ENCODE peak calls at places on chromosomes 3 and 15, in five cellular contexts. One of them, this sample, is unnamed.

GRCh38 chr3:118884748-118885206 is 149.9 kb downstream of the IGSF11 start:
- DNase-seq in uterus: no peak
- DNase-seq in vagina: no peak
- DNase-seq in fibroblast of pulmonary artery: peak
- DNase-seq in OCI-LY7: peak
- DNase-seq in this sample: peak

GRCh38 chr3:197365621-197366020 is 67.2 kb upstream of the DLG1 start:
- DNase-seq in uterus: no peak
- DNase-seq in vagina: no peak
- DNase-seq in fibroblast of pulmonary artery: no peak
- DNase-seq in OCI-LY7: no peak
- DNase-seq in this sample: no peak

GRCh38 chr3:46222435-46223161 is 14.5 kb upstream of the CCR1 start:
- DNase-seq in uterus: no peak
- DNase-seq in vagina: no peak
- DNase-seq in fibroblast of pulmonary artery: no peak
- DNase-seq in OCI-LY7: no peak
- DNase-seq in this sample: no peak

GRCh38 chr3:194328080-194328571 is 23.0 kb downstream of the CPN2 start:
- DNase-seq in uterus: no peak
- DNase-seq in vagina: no peak
- DNase-seq in fibroblast of pulmonary artery: peak
- DNase-seq in OCI-LY7: no peak
- DNase-seq in this sample: no peak

GRCh38 chr3:32384938-32385337 is 6.7 kb upstream of the CMTM7 start:
- DNase-seq in uterus: no peak
- DNase-seq in vagina: no peak
- DNase-seq in fibroblast of pulmonary artery: peak
- DNase-seq in OCI-LY7: no peak
- DNase-seq in this sample: no peak

GRCh38 chr3:194824676-194825075 is 139.0 kb downstream of the FAM43A start:
- DNase-seq in uterus: no peak
- DNase-seq in vagina: no peak
- DNase-seq in fibroblast of pulmonary artery: peak
- DNase-seq in OCI-LY7: no peak
- DNase-seq in this sample: no peak

GRCh38 chr3:53046171-53047170 is 598 bp upstream of the SFMBT1 start:
- DNase-seq in uterus: peak
- DNase-seq in vagina: no peak
- DNase-seq in fibroblast of pulmonary artery: peak
- DNase-seq in OCI-LY7: peak
- DNase-seq in this sample: peak

GRCh38 chr3:169744332-169745054 is 20.4 kb downstream of the TERC start:
- DNase-seq in uterus: no peak
- DNase-seq in vagina: no peak
- DNase-seq in fibroblast of pulmonary artery: peak
- DNase-seq in OCI-LY7: peak
- DNase-seq in this sample: no peak

GRCh38 chr3:101633186-101633585 is 43.7 kb downstream of the ZBTB11 start:
- DNase-seq in uterus: no peak
- DNase-seq in vagina: no peak
- DNase-seq in fibroblast of pulmonary artery: no peak
- DNase-seq in OCI-LY7: no peak
- DNase-seq in this sample: no peak

GRCh38 chr3:172305552-172305951 is 142.7 kb downstream of the GHSR start:
- DNase-seq in uterus: no peak
- DNase-seq in vagina: no peak
- DNase-seq in fibroblast of pulmonary artery: peak
- DNase-seq in OCI-LY7: no peak
- DNase-seq in this sample: no peak

GRCh38 chr3:64612082-64612860 is 75.5 kb downstream of the ADAMTS9 start:
- DNase-seq in uterus: peak
- DNase-seq in vagina: no peak
- DNase-seq in fibroblast of pulmonary artery: peak
- DNase-seq in OCI-LY7: no peak
- DNase-seq in this sample: no peak

GRCh38 chr3:87225659-87226058 is 1.4 kb upstream of the CHMP2B start:
- DNase-seq in uterus: peak
- DNase-seq in vagina: no peak
- DNase-seq in fibroblast of pulmonary artery: peak
- DNase-seq in OCI-LY7: no peak
- DNase-seq in this sample: peak

GRCh38 chr15:56892651-56893348 is 25.6 kb upstream of the TCF12 start:
- DNase-seq in uterus: no peak
- DNase-seq in vagina: no peak
- DNase-seq in fibroblast of pulmonary artery: no peak
- DNase-seq in OCI-LY7: no peak
- DNase-seq in this sample: no peak

GRCh38 chr3:185711255-185711870 is 113.5 kb downstream of the IGF2BP2 start:
- DNase-seq in uterus: no peak
- DNase-seq in vagina: no peak
- DNase-seq in fibroblast of pulmonary artery: peak
- DNase-seq in OCI-LY7: no peak
- DNase-seq in this sample: no peak

GRCh38 chr15:78061963-78062427 is 15.5 kb downstream of the TBC1D2B start:
- DNase-seq in uterus: no peak
- DNase-seq in vagina: no peak
- DNase-seq in fibroblast of pulmonary artery: peak
- DNase-seq in OCI-LY7: peak
- DNase-seq in this sample: no peak
- TF ChIP-seq CTCF in uterus: no peak
- TF ChIP-seq CTCF in vagina: no peak
- TF ChIP-seq CTCF in fibroblast of pulmonary artery: no peak
- TF ChIP-seq CTCF in OCI-LY7: no peak
- TF ChIP-seq CTCF in this sample: no peak

GRCh38 chr15:72835289-72835890 is 51.8 kb upstream of the ADPGK start:
- DNase-seq in uterus: no peak
- DNase-seq in vagina: no peak
- DNase-seq in fibroblast of pulmonary artery: peak
- DNase-seq in OCI-LY7: peak
- DNase-seq in this sample: no peak
- TF ChIP-seq CTCF in uterus: no peak
- TF ChIP-seq CTCF in vagina: no peak
- TF ChIP-seq CTCF in fibroblast of pulmonary artery: peak
- TF ChIP-seq CTCF in OCI-LY7: peak
- TF ChIP-seq CTCF in this sample: no peak

GRCh38 chr15:77659350-77660321 is 26.9 kb upstream of the LINGO1 start:
- DNase-seq in uterus: no peak
- DNase-seq in vagina: no peak
- DNase-seq in fibroblast of pulmonary artery: peak
- DNase-seq in OCI-LY7: peak
- DNase-seq in this sample: peak
- TF ChIP-seq CTCF in uterus: no peak
- TF ChIP-seq CTCF in vagina: no peak
- TF ChIP-seq CTCF in fibroblast of pulmonary artery: peak
- TF ChIP-seq CTCF in OCI-LY7: peak
- TF ChIP-seq CTCF in this sample: peak

GRCh38 chr3:180802837-180803236 is 109.6 kb upstream of the FXR1 start:
- DNase-seq in uterus: no peak
- DNase-seq in vagina: no peak
- DNase-seq in fibroblast of pulmonary artery: peak
- DNase-seq in OCI-LY7: peak
- DNase-seq in this sample: no peak

GRCh38 chr3:180808823-180809575 is 103.5 kb upstream of the FXR1 start:
- DNase-seq in uterus: no peak
- DNase-seq in vagina: no peak
- DNase-seq in fibroblast of pulmonary artery: no peak
- DNase-seq in OCI-LY7: no peak
- DNase-seq in this sample: no peak

DNA sequence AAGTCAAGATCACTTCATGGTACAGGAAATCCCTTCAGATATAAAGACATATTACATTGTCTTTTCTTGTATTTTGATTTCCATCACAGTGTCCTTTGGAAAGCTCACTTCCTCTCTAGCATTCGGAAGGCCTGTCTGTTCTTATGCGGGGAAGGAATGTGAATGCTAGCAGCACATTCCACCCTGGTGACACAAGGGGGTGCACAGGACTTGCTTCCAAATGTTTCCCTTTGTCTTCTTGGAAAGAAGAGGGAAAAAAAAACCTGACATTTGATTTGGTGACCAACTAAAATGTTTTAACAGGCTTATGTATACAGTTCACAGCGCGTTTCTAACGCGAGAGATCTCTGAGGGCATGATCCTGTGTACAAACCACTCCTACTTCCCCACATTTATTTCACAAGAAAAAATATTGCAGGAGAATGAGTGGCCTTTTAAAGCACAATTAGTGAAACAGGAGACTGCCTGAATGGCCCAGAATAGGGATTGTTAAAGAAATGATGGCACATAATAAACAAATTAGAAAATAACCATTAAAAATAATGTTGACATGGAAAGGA is 107.5 kb upstream of the FXR1 start:
- DNase-seq in uterus: no peak
- DNase-seq in vagina: no peak
- DNase-seq in fibroblast of pulmonary artery: peak
- DNase-seq in OCI-LY7: no peak
- DNase-seq in this sample: no peak
- TF ChIP-seq CTCF in uterus: peak
- TF ChIP-seq CTCF in vagina: peak
- TF ChIP-seq CTCF in fibroblast of pulmonary artery: peak
- TF ChIP-seq CTCF in OCI-LY7: no peak
- TF ChIP-seq CTCF in this sample: no peak

GRCh38 chr15:88838667-88839066 is 35.4 kb downstream of the ACAN start:
- DNase-seq in uterus: no peak
- DNase-seq in vagina: no peak
- DNase-seq in fibroblast of pulmonary artery: no peak
- DNase-seq in OCI-LY7: no peak
- DNase-seq in this sample: no peak
- TF ChIP-seq CTCF in uterus: no peak
- TF ChIP-seq CTCF in vagina: no peak
- TF ChIP-seq CTCF in fibroblast of pulmonary artery: no peak
- TF ChIP-seq CTCF in OCI-LY7: no peak
- TF ChIP-seq CTCF in this sample: no peak

GRCh38 chr3:126113733-126114132 is 29.8 kb upstream of the SLC41A3 start:
- DNase-seq in uterus: peak
- DNase-seq in vagina: no peak
- DNase-seq in fibroblast of pulmonary artery: no peak
- DNase-seq in OCI-LY7: peak
- DNase-seq in this sample: no peak
- TF ChIP-seq CTCF in uterus: peak
- TF ChIP-seq CTCF in vagina: no peak
- TF ChIP-seq CTCF in fibroblast of pulmonary artery: peak
- TF ChIP-seq CTCF in OCI-LY7: peak
- TF ChIP-seq CTCF in this sample: no peak

DNA sequence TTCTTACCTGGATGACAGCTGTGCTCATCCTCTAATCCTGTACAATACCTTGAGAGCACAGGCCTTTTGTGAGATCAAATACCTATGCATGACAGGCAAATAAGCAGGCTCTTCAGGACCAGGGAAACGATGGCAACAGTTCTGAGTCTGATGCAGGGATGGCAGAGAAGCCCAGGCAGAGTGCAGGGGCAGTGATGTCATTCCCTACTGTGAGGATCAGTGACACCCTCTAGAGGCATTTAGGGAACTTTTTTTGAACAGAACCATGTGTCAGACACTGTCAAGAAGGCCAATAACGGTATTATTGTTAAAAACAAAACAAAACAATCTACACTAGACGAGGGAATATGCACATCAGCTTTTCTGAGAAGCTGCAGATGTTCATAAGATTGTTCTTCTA is 314.8 kb upstream of the CTDSPL start:
- DNase-seq in uterus: no peak
- DNase-seq in vagina: no peak
- DNase-seq in fibroblast of pulmonary artery: peak
- DNase-seq in OCI-LY7: peak
- DNase-seq in this sample: no peak
- TF ChIP-seq CTCF in uterus: no peak
- TF ChIP-seq CTCF in vagina: no peak
- TF ChIP-seq CTCF in fibroblast of pulmonary artery: peak
- TF ChIP-seq CTCF in OCI-LY7: peak
- TF ChIP-seq CTCF in this sample: no peak

GRCh38 chr15:40562691-40563090 is 2.2 kb downstream of the CCDC32 start:
- DNase-seq in uterus: no peak
- DNase-seq in vagina: no peak
- DNase-seq in fibroblast of pulmonary artery: no peak
- DNase-seq in OCI-LY7: no peak
- DNase-seq in this sample: no peak

GRCh38 chr15:40569139-40569953 is at the start of gene RPUSD2:
- DNase-seq in uterus: peak
- DNase-seq in vagina: peak
- DNase-seq in fibroblast of pulmonary artery: peak
- DNase-seq in OCI-LY7: peak
- DNase-seq in this sample: peak

GRCh38 chr15:40564591-40565332 is at the start of gene CCDC32:
- DNase-seq in uterus: peak
- DNase-seq in vagina: peak
- DNase-seq in fibroblast of pulmonary artery: peak
- DNase-seq in OCI-LY7: peak
- DNase-seq in this sample: peak

GRCh38 chr15:40565333-40566238 is 744 bp upstream of the CCDC32 start:
- DNase-seq in uterus: no peak
- DNase-seq in vagina: no peak
- DNase-seq in fibroblast of pulmonary artery: no peak
- DNase-seq in OCI-LY7: peak
- DNase-seq in this sample: no peak

DNA sequence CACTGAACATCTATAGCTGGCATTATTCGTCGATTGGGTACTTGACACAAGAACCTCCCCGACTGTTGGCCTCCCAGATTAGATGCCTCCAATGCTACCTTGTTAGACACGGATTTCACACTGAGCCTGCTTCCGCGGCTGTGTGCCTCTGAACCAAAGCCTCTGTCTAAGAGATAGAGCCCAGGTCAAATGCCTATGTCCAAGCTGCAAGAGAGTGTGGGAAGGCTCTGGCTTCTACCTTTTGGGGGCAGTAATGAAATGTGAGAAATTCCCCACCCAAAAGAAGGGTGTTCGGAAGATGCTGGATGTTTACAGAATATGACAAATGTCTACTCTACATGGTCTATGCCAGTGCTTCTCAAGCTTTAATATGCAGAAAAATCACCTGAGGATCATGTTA is 2.0 kb upstream of the RPUSD2 start:
- DNase-seq in uterus: no peak
- DNase-seq in vagina: no peak
- DNase-seq in fibroblast of pulmonary artery: peak
- DNase-seq in OCI-LY7: peak
- DNase-seq in this sample: no peak
- TF ChIP-seq CTCF in uterus: no peak
- TF ChIP-seq CTCF in vagina: no peak
- TF ChIP-seq CTCF in fibroblast of pulmonary artery: peak
- TF ChIP-seq CTCF in OCI-LY7: peak
- TF ChIP-seq CTCF in this sample: no peak

DNA sequence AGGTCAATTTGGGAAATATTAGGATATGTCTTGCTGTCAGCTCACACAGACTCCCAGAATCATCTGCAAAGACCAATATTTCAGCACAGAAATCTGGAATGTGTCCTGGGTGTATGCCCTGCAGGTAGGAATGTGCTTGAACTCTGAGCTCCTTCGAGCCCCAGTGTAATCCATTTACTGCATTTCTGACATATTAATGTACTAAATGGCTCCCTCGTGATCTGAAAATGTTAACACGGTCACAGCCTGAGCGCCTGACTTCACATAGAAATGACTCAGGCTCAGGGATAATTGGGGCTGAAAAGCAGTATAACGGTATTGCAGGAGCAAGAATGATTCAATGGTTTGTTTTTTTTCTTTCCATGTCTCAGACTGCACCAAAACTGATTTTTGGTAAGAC is 50.0 kb downstream of the DCLK3 start:
- DNase-seq in uterus: no peak
- DNase-seq in vagina: no peak
- DNase-seq in fibroblast of pulmonary artery: peak
- DNase-seq in OCI-LY7: no peak
- DNase-seq in this sample: no peak
- TF ChIP-seq CTCF in uterus: no peak
- TF ChIP-seq CTCF in vagina: no peak
- TF ChIP-seq CTCF in fibroblast of pulmonary artery: peak
- TF ChIP-seq CTCF in OCI-LY7: no peak
- TF ChIP-seq CTCF in this sample: no peak

This sample was measured in pancreas.